ENCODE peak calls at places on chromosomes 4 and X, in five cellular contexts. G is activated T-helper 9 cell treated with anti-CD3 and anti-CD28 coated beads, Interleukin-2, amount 50 U/mL, for 16 hours; S is foreskin fibroblast; P is stimulated activated CD8-positive, alpha-beta memory T cell treated with anti-CD3 and anti-CD28 coated beads, Interleukin-4, amount 100 ng/mL, for 24 hours; V is ecto neural progenitor cell. J is an unnamed sample.

GRCh38 chr4:41185614-41186609 is 28.4 kb downstream of the APBB2 start:
- DNase-seq in G (no peak), S (no peak), P (no peak), V (no peak), J (no peak)

GRCh38 chr4:41058426-41058825 is 155.9 kb downstream of the APBB2 start:
- DNase-seq in G (no peak), S (no peak), P (no peak), V (no peak), J (no peak)

GRCh38 chr4:166635367-166635766 is 598.9 kb downstream of the SPOCK3 start:
- DNase-seq in G (no peak), S (no peak), P (no peak), V (no peak), J (no peak)

GRCh38 chr4:8910100-8910821 is 38.6 kb upstream of the HMX1 start:
- DNase-seq in G (no peak), S (no peak), P (no peak), V (peak; percentile 43), J (no peak)

GRCh38 chrX:71650333-71650969 is 16.9 kb upstream of the LOC101059915 start:
- DNase-seq in G (no peak), S (no peak), P (no peak), V (no peak), J (no peak)

GRCh38 chrX:38458071-38458470 is 103.3 kb upstream of the TSPAN7 start:
- DNase-seq in G (no peak), S (no peak), P (no peak), V (no peak), J (no peak)

GRCh38 chrX:73855546-73855945 is 292.5 kb downstream of the CHIC1 start:
- DNase-seq in G (peak; percentile 51), S (peak; percentile 32), P (peak; percentile 47), V (peak; percentile 69), J (peak; percentile 26)

GRCh38 chr4:139557506-139558110 is 1.6 kb upstream of the SETD7 start:
- DNase-seq in G (no peak), S (no peak), P (no peak), V (no peak), J (no peak)

GRCh38 chrX:78595901-78596502 is 63.1 kb downstream of the RTL3 start:
- DNase-seq in G (no peak), S (no peak), P (no peak), V (peak; percentile 46), J (no peak)

GRCh38 chr4:8135666-8136065 is 22.9 kb downstream of the ABLIM2 start:
- DNase-seq in G (no peak), S (no peak), P (no peak), V (no peak), J (no peak)

GRCh38 chr4:5824635-5825034 is 68.3 kb downstream of the CRMP1 start:
- DNase-seq in G (no peak), S (peak; percentile 28), P (no peak), V (no peak), J (no peak)

GRCh38 chr4:31807036-31807435 is 1086.9 kb downstream of the PCDH7 start:
- DNase-seq in G (no peak), S (no peak), P (no peak), V (no peak), J (no peak)

GRCh38 chr4:147355849-147356248 is 125.0 kb upstream of the EDNRA start:
- DNase-seq in G (no peak), S (peak; percentile 83), P (no peak), V (no peak), J (no peak)

GRCh38 chrX:11458175-11458574 is 165.0 kb downstream of the AMELX start:
- DNase-seq in G (no peak), S (peak; percentile 48), P (no peak), V (no peak), J (no peak)

GRCh38 chr4:154414796-154415195 is 76.8 kb downstream of the DCHS2 start:
- DNase-seq in G (no peak), S (no peak), P (no peak), V (no peak), J (no peak)

GRCh38 chrX:20829665-20830481 is 544.3 kb upstream of the CNKSR2 start:
- DNase-seq in G (no peak), S (peak; percentile 17), P (no peak), V (no peak), J (no peak)

GRCh38 chr4:152464030-152464823 is 71.7 kb downstream of the FBXW7 start:
- DNase-seq in G (no peak), S (no peak), P (no peak), V (no peak), J (no peak)

GRCh38 chr4:76504613-76505465 is 69.8 kb downstream of the SHROOM3 start:
- DNase-seq in G (no peak), S (peak; percentile 28), P (no peak), V (no peak), J (peak; percentile 4)

GRCh38 chr4:13329340-13329850 is 154.7 kb downstream of the RAB28 start:
- DNase-seq in G (no peak), S (no peak), P (no peak), V (no peak), J (no peak)

GRCh38 chr4:39820186-39820585 is 122.2 kb downstream of the UBE2K start:
- DNase-seq in G (no peak), S (no peak), P (no peak), V (no peak), J (no peak)

GRCh38 chr4:162115323-162115722 is 48.5 kb downstream of the FSTL5 start:
- DNase-seq in G (no peak), S (no peak), P (no peak), V (no peak), J (peak; percentile 38)

GRCh38 chrX:120549483-120550452 is 11.0 kb downstream of the CUL4B start:
- DNase-seq in G (no peak), S (peak; percentile 83), P (no peak), V (no peak), J (no peak)

GRCh38 chrX:150362599-150363481 is at the start of gene MAMLD1:
- DNase-seq in G (peak; percentile 48), S (peak; percentile 76), P (peak; percentile 39), V (peak; percentile 56), J (no peak)

GRCh38 chr4:104015680-104016079 is 295.9 kb upstream of the TACR3 start:
- DNase-seq in G (no peak), S (no peak), P (no peak), V (no peak), J (no peak)

GRCh38 chrX:109624641-109625311 is at the start of gene KCNE5:
- DNase-seq in G (no peak), S (no peak), P (no peak), V (peak; percentile 82), J (no peak)

GRCh38 chrX:24090300-24091200 is 35.8 kb downstream of the EIF2S3 start:
- DNase-seq in G (no peak), S (no peak), P (no peak), V (no peak), J (no peak)

GRCh38 chr4:89765966-89766365 is 71.0 kb downstream of the SNCA start:
- DNase-seq in G (no peak), S (peak; percentile 54), P (no peak), V (no peak), J (no peak)

GRCh38 chr4:67575232-67575888 is 16.8 kb downstream of the STAP1 start:
- DNase-seq in G (no peak), S (no peak), P (no peak), V (no peak), J (peak; percentile 42)

GRCh38 chr4:125719987-125720386 is 405.2 kb downstream of the FAT4 start:
- DNase-seq in G (no peak), S (no peak), P (no peak), V (no peak), J (no peak)

GRCh38 chr4:26024079-26024478 is 110.1 kb downstream of the SMIM20 start:
- DNase-seq in G (no peak), S (no peak), P (no peak), V (no peak), J (no peak)

GRCh38 chr4:177308125-177308524 is 1.5 kb upstream of the NEIL3 start:
- DNase-seq in G (no peak), S (peak; percentile 62), P (no peak), V (no peak), J (no peak)

GRCh38 chrX:48058621-48059295 is 12.7 kb downstream of the ZNF630 start:
- DNase-seq in G (no peak), S (no peak), P (no peak), V (no peak), J (no peak)

GRCh38 chrX:118459494-118459893 is 36.1 kb upstream of the DOCK11 start:
- DNase-seq in G (no peak), S (peak; percentile 9), P (no peak), V (no peak), J (no peak)

GRCh38 chr4:150305995-150306394 is 227.8 kb downstream of the DCLK2 start:
- DNase-seq in G (no peak), S (peak; percentile 50), P (no peak), V (no peak), J (no peak)

GRCh38 chrX:47191331-47191730 is 2.3 kb upstream of the UBA1 start:
- DNase-seq in G (peak; percentile 35), S (no peak), P (peak; percentile 18), V (peak; percentile 56), J (peak; percentile 8)

GRCh38 chr4:73836373-73837269 is at the start of gene CXCL6:
- DNase-seq in G (no peak), S (no peak), P (no peak), V (peak; percentile 69), J (no peak)

J was measured in NCI-H2171.